ENCODE peak calls at places on chromosomes 13 and 19, in nine cellular contexts. J, I, N, C, U, Y, P, F and O are unnamed samples.

GRCh38 chr13:43127827-43128226 is 104.4 kb downstream of the DNAJC15 start:
- DNase-seq in J (no peak), I (no peak), N (no peak), C (no peak), U (no peak), Y (no peak), P (no peak), F (no peak), O (no peak)

GRCh38 chr13:98144501-98145350 is 1.8 kb downstream of the FARP1 start:
- DNase-seq in J (peak), I (no peak), N (peak), C (peak), U (no peak), Y (peak), P (peak), F (peak), O (peak)

GRCh38 chr13:33080962-33081655 is 64.9 kb downstream of the KL start:
- DNase-seq in J (no peak), I (no peak), N (no peak), C (peak), U (no peak), Y (no peak), P (no peak), F (no peak), O (peak)

GRCh38 chr13:77554079-77554478 is 18.6 kb downstream of the SCEL start:
- DNase-seq in J (no peak), I (no peak), N (no peak), C (peak), U (no peak), Y (no peak), P (no peak), F (no peak), O (no peak)

GRCh38 chr19:3098515-3099346 is 4.6 kb downstream of the GNA11 start:
- DNase-seq in J (peak), I (peak), N (peak), C (no peak), U (no peak), Y (no peak), P (no peak), F (no peak), O (peak)

GRCh38 chr13:101757446-101758039 is 305.1 kb downstream of the ITGBL1 start:
- DNase-seq in J (peak), I (no peak), N (peak), C (peak), U (no peak), Y (peak), P (no peak), F (peak), O (peak)

GRCh38 chr19:47377801-47378200 is 28.7 kb downstream of the DHX34 start:
- DNase-seq in J (no peak), I (no peak), N (no peak), C (no peak), U (no peak), Y (no peak), P (no peak), F (no peak), O (no peak)

GRCh38 chr13:72180253-72180952 is 313.4 kb upstream of the DACH1 start:
- DNase-seq in J (peak), I (no peak), N (peak), C (peak), U (no peak), Y (no peak), P (no peak), F (peak), O (no peak)

GRCh38 chr13:105642511-105642958 is 892.9 kb downstream of the EFNB2 start:
- DNase-seq in J (no peak), I (no peak), N (peak), C (peak), U (no peak), Y (no peak), P (no peak), F (no peak), O (no peak)

GRCh38 chr19:45767881-45768643 is 990 bp downstream of the SIX5 start:
- DNase-seq in J (peak), I (peak), N (peak), C (peak), U (no peak), Y (no peak), P (no peak), F (peak), O (peak)

GRCh38 chr13:94700051-94700535 is 12.3 kb downstream of the SOX21 start:
- DNase-seq in J (no peak), I (no peak), N (no peak), C (no peak), U (no peak), Y (no peak), P (no peak), F (no peak), O (no peak)

GRCh38 chr19:44993526-44993925 is 7.7 kb upstream of the RELB start:
- DNase-seq in J (no peak), I (no peak), N (no peak), C (no peak), U (no peak), Y (no peak), P (no peak), F (no peak), O (no peak)

GRCh38 chr19:50460161-50460765 is 16.0 kb upstream of the EMC10 start:
- DNase-seq in J (no peak), I (no peak), N (peak), C (no peak), U (no peak), Y (no peak), P (no peak), F (no peak), O (peak)

GRCh38 chr13:42380420-42381164 is 108.6 kb downstream of the AKAP11 start:
- DNase-seq in J (no peak), I (no peak), N (no peak), C (no peak), U (no peak), Y (no peak), P (no peak), F (no peak), O (no peak)

GRCh38 chr19:28051047-28051446 is 1161.9 kb downstream of the UQCRFS1 start:
- DNase-seq in J (no peak), I (no peak), N (no peak), C (no peak), U (no peak), Y (no peak), P (no peak), F (no peak), O (no peak)

GRCh38 chr19:35484637-35485036 is 5.6 kb downstream of the KRTDAP start:
- DNase-seq in J (no peak), I (no peak), N (no peak), C (no peak), U (no peak), Y (no peak), P (no peak), F (no peak), O (no peak)

GRCh38 chr19:36209372-36209771 is 5.1 kb downstream of the ZNF565 start:
- DNase-seq in J (no peak), I (no peak), N (no peak), C (no peak), U (no peak), Y (no peak), P (no peak), F (no peak), O (no peak)

GRCh38 chr19:15663245-15663644 is 9.6 kb upstream of the CYP4F12 start:
- DNase-seq in J (no peak), I (no peak), N (no peak), C (no peak), U (no peak), Y (no peak), P (no peak), F (no peak), O (no peak)

GRCh38 chr19:10045371-10045770 is 32.1 kb downstream of the RDH8 start:
- DNase-seq in J (no peak), I (no peak), N (no peak), C (no peak), U (no peak), Y (no peak), P (no peak), F (no peak), O (no peak)

GRCh38 chr19:11581740-11582139 is 4.3 kb upstream of the ACP5 start:
- DNase-seq in J (no peak), I (no peak), N (peak), C (no peak), U (no peak), Y (no peak), P (no peak), F (no peak), O (peak)

GRCh38 chr19:11179716-11180297 is 17.5 kb downstream of the KANK2 start:
- DNase-seq in J (no peak), I (no peak), N (no peak), C (no peak), U (no peak), Y (no peak), P (no peak), F (no peak), O (no peak)

GRCh38 chr13:112204881-112205327 is 138.0 kb downstream of the SOX1 start:
- DNase-seq in J (no peak), I (peak), N (no peak), C (no peak), U (no peak), Y (no peak), P (no peak), F (peak), O (no peak)

GRCh38 chr13:50915562-50915961 is 6.0 kb downstream of the RNASEH2B start:
- DNase-seq in J (no peak), I (no peak), N (no peak), C (no peak), U (no peak), Y (no peak), P (no peak), F (peak), O (no peak)

GRCh38 chr19:14363203-14364097 is 17.8 kb upstream of the ADGRE5 start:
- DNase-seq in J (peak), I (peak), N (peak), C (peak), U (no peak), Y (no peak), P (no peak), F (peak), O (peak)

GRCh38 chr19:1418494-1418775 is 11.0 kb downstream of the DAZAP1 start:
- DNase-seq in J (no peak), I (no peak), N (no peak), C (no peak), U (no peak), Y (no peak), P (no peak), F (no peak), O (no peak)

GRCh38 chr19:10568444-10568825 is 344 bp downstream of the CDKN2D start:
- DNase-seq in J (peak), I (no peak), N (no peak), C (peak), U (no peak), Y (no peak), P (no peak), F (no peak), O (no peak)

GRCh38 chr13:99227909-99228688 is 27.4 kb downstream of the UBAC2 start:
- DNase-seq in J (no peak), I (no peak), N (no peak), C (peak), U (no peak), Y (no peak), P (no peak), F (no peak), O (no peak)

GRCh38 chr13:28423010-28423409 is 71.9 kb downstream of the FLT1 start:
- DNase-seq in J (no peak), I (peak), N (no peak), C (no peak), U (no peak), Y (no peak), P (no peak), F (no peak), O (no peak)

GRCh38 chr19:11089254-11090013 is at the start of gene LDLR:
- DNase-seq in J (peak), I (peak), N (peak), C (peak), U (peak), Y (peak), P (peak), F (peak), O (peak)

GRCh38 chr19:47447470-47448359 is 24.0 kb downstream of the SLC8A2 start:
- DNase-seq in J (peak), I (no peak), N (peak), C (peak), U (peak), Y (no peak), P (no peak), F (peak), O (peak)

GRCh38 chr19:34662919-34663318 is 14.0 kb downstream of the SCGB2B2 start:
- DNase-seq in J (peak), I (no peak), N (no peak), C (peak), U (no peak), Y (no peak), P (no peak), F (peak), O (no peak)

GRCh38 chr19:51441410-51442390 is 16.6 kb downstream of the SIGLEC8 start:
- DNase-seq in J (peak), I (no peak), N (no peak), C (peak), U (peak), Y (no peak), P (no peak), F (no peak), O (no peak)

GRCh38 chr13:32233062-32233461 is 82.1 kb downstream of the ZAR1L start:
- DNase-seq in J (no peak), I (no peak), N (no peak), C (no peak), U (no peak), Y (no peak), P (no peak), F (no peak), O (no peak)

GRCh38 chr13:113357529-113357928 is 6.4 kb downstream of the GRTP1 start:
- DNase-seq in J (peak), I (no peak), N (peak), C (no peak), U (no peak), Y (peak), P (peak), F (no peak), O (peak)

GRCh38 chr19:10096615-10096963 is 5.9 kb downstream of the ANGPTL6 start:
- DNase-seq in J (no peak), I (no peak), N (no peak), C (no peak), U (no peak), Y (no peak), P (no peak), F (no peak), O (no peak)

GRCh38 chr19:38395381-38396127 is 7.1 kb downstream of the SPRED3 start:
- DNase-seq in J (no peak), I (no peak), N (no peak), C (no peak), U (no peak), Y (no peak), P (no peak), F (peak), O (no peak)

DNA sequence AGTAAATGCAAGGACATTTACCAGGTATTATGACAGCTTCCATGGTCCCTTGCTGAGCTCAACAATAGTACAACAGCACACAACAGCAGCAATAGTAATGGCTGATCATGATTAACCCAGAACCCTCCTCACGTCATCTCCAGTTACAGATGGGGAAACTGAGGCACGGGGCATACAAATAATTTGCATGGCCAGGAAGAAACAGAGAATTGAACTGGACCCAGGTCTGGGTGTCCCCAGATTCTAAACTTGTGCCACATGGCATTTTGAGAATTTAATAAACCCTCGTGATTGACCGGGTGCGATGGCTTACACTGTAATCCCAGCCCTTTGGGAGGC is 7.2 kb downstream of the MAST3 start:
- DNase-seq in J (no peak), I (no peak), N (no peak), C (no peak), U (no peak), Y (no peak), P (no peak), F (no peak), O (no peak)
- H3K4me3 ChIP-seq in J (peak), I (peak), N (peak), C (peak), U (peak), Y (peak), P (peak), F (peak), O (peak)

DNA sequence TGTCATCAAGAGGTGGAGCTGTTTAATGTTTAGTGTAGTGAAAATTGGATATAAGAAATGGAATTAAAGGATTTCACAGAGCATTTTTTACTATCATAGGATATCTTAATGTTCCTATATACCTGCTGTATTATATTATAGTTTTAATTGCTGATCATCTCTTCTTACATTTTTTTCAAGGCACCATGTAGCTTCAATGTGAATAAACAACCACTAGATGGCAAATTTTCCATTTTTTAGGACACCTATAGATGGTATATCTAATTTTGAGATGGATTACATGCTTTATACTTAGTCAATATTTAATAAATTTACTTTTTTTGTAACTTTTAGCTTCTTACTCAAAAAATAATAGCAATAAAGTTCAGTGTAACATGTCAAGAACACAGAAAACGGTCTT is 9.0 kb upstream of the ATXN8OS start:
- DNase-seq in J (no peak), I (no peak), N (no peak), C (peak), U (no peak), Y (no peak), P (no peak), F (no peak), O (no peak)
- TF ChIP-seq CTCF in J (peak), I (peak), N (no peak), C (peak), U (no peak), Y (no peak), P (no peak), F (peak), O (no peak)

GRCh38 chr13:45306966-45307365 is 34.0 kb downstream of the TPT1 start:
- DNase-seq in J (no peak), I (no peak), N (no peak), C (no peak), U (no peak), Y (no peak), P (no peak), F (no peak), O (no peak)

GRCh38 chr13:45314822-45315221 is 26.2 kb downstream of the TPT1 start:
- DNase-seq in J (no peak), I (no peak), N (no peak), C (no peak), U (no peak), Y (no peak), P (no peak), F (no peak), O (no peak)

GRCh38 chr13:45305079-45305478 is 35.9 kb downstream of the TPT1 start:
- DNase-seq in J (no peak), I (no peak), N (no peak), C (no peak), U (no peak), Y (no peak), P (no peak), F (no peak), O (no peak)

GRCh38 chr13:45315520-45316167 is 25.3 kb downstream of the TPT1 start:
- DNase-seq in J (no peak), I (peak), N (no peak), C (no peak), U (no peak), Y (no peak), P (no peak), F (no peak), O (no peak)

DNA sequence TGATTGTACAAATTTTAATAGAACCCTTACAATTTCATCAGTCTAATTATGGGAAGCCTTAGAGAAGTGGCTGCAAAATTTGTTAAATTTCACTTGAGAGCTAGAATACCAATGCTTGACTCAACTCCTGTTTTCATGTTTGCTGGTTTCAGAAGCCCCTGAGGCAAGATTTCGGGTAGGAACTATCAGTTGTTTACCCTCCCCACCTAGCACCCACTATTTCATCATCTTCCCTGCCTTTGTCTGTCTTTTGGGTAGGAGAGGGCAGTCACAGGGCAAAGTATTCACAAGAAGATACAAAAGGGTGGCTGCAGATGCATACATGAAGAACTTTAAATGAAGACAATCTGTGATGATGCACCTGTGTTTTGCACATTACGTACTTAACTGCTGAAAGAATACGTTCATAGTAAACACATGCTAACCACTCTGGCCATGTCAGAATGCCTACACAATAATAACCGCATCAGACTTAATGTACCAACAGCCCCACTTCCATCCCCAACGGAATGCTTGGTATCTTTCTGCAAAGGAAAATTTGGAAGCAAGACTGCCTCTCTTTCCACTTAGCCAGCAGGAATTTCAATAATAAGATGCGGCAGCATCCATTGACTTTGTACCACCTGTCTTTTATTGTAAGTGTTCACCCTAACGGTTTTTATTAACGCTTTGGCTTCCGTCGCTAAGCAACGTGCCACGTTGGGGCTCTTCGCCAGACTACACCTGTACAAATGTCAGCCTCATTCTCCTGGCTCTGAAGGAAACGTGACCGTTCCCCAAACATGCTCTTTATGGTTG is 30.4 kb downstream of the TPT1 start:
- DNase-seq in J (no peak), I (no peak), N (no peak), C (no peak), U (no peak), Y (no peak), P (no peak), F (no peak), O (no peak)
- H3K4me3 ChIP-seq in J (no peak), I (peak), N (no peak), C (peak), U (peak), Y (peak), P (no peak), F (peak), O (no peak)

DNA sequence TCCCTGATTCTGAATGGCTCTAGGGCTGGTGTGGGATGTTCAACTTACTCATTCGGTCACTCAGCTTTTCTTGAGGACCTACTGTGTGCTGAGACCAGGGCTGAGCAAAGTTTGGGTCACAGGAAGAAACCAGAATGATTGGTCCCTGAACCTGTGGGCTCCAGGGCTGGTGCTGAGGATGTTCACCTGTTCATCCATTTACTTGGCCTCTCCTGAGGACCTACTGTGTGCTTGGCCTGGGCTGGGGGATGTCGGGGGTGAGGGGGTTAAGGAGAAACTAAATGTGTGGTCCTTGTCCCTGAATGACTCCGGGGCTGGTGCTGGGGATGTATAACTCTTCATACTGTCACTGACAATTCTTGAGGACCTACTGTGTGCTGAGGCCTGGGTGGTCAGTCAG is 10.3 kb downstream of the ZNF835 start:
- DNase-seq in J (no peak), I (no peak), N (no peak), C (no peak), U (no peak), Y (no peak), P (no peak), F (no peak), O (no peak)
- TF ChIP-seq CTCF in J (no peak), I (no peak), N (no peak), C (no peak), U (no peak), Y (no peak), P (no peak), F (no peak), O (no peak)

GRCh38 chr19:8530061-8530679 is 16.2 kb upstream of the ZNF414 start:
- DNase-seq in J (no peak), I (no peak), N (no peak), C (no peak), U (no peak), Y (no peak), P (no peak), F (no peak), O (no peak)

GRCh38 chr19:8528500-8528899 is 14.5 kb upstream of the ZNF414 start:
- DNase-seq in J (no peak), I (no peak), N (no peak), C (no peak), U (no peak), Y (no peak), P (no peak), F (no peak), O (no peak)

GRCh38 chr19:8526345-8527062 is 12.5 kb upstream of the ZNF414 start:
- DNase-seq in J (peak), I (peak), N (peak), C (peak), U (no peak), Y (no peak), P (peak), F (peak), O (peak)

GRCh38 chr19:8529369-8530006 is 15.5 kb upstream of the ZNF414 start:
- DNase-seq in J (no peak), I (no peak), N (no peak), C (no peak), U (no peak), Y (no peak), P (no peak), F (no peak), O (no peak)

GRCh38 chr19:8525401-8525684 is 11.4 kb upstream of the ZNF414 start:
- DNase-seq in J (no peak), I (no peak), N (no peak), C (no peak), U (no peak), Y (no peak), P (no peak), F (no peak), O (no peak)
- H3K4me3 ChIP-seq in J (peak), I (peak), N (peak), C (peak), U (no peak), Y (peak), P (peak), F (peak), O (peak)